ENCODE peak calls at places on chromosomes 13 and 19, in five cellular contexts. X is transverse colon; C is WERI-Rb-1; U is stimulated activated CD4-positive, alpha-beta T cell treated with anti-CD3 and anti-CD28 coated beads, Interleukin-2, amount 100 ng/mL, for 24 hours; D is AG10803. P is an unnamed sample.

GRCh38 chr19:42683917-42684513 is 56.3 kb downstream of the PSG3 start:
- DNase-seq in X (no peak), C (no peak), U (peak; percentile 30), D (peak; percentile 31), P (peak; percentile 22)

GRCh38 chr13:109945206-109945960 is 159.0 kb upstream of the IRS2 start:
- DNase-seq in X (no peak), C (no peak), U (no peak), D (peak; percentile 92), P (no peak)

GRCh38 chr19:3218037-3218661 is 6.3 kb upstream of the CELF5 start:
- DNase-seq in X (no peak), C (no peak), U (no peak), D (no peak), P (no peak)

GRCh38 chr19:47315125-47315821 is 5.6 kb downstream of the C5AR1 start:
- DNase-seq in X (peak; percentile 44), C (no peak), U (peak; percentile 29), D (peak; percentile 89), P (peak; percentile 95)

GRCh38 chr19:38213911-38214625 is 10.0 kb downstream of the DPF1 start:
- DNase-seq in X (no peak), C (no peak), U (peak; percentile 61), D (peak; percentile 70), P (no peak)

GRCh38 chr13:28002886-28003698 is 14.6 kb upstream of the URAD start:
- DNase-seq in X (no peak), C (no peak), U (no peak), D (no peak), P (no peak)

GRCh38 chr19:46660601-46661019 is 372 bp downstream of the DACT3 start:
- DNase-seq in X (no peak), C (peak; percentile 43), U (peak; percentile 31), D (no peak), P (no peak)

GRCh38 chr13:84393981-84394625 is 511.8 kb upstream of the SLITRK1 start:
- DNase-seq in X (no peak), C (no peak), U (no peak), D (no peak), P (no peak)

GRCh38 chr13:40597735-40598365 is 68.6 kb downstream of the FOXO1 start:
- DNase-seq in X (no peak), C (no peak), U (no peak), D (no peak), P (no peak)

GRCh38 chr19:3045885-3046603 is 16.3 kb downstream of the TLE5 start:
- DNase-seq in X (no peak), C (no peak), U (no peak), D (no peak), P (no peak)

GRCh38 chr19:10612515-10613119 is 12.7 kb upstream of the SLC44A2 start:
- DNase-seq in X (peak; percentile 61), C (no peak), U (no peak), D (no peak), P (no peak)

GRCh38 chr19:12757544-12758274 is 6.1 kb downstream of the BEST2 start:
- DNase-seq in X (peak; percentile 80), C (peak; percentile 88), U (peak; percentile 71), D (peak; percentile 69), P (peak; percentile 49)

GRCh38 chr13:66714795-66715194 is 515.3 kb downstream of the PCDH9 start:
- DNase-seq in X (no peak), C (no peak), U (no peak), D (no peak), P (no peak)

GRCh38 chr13:67935655-67936054 is 705.5 kb upstream of the PCDH9 start:
- DNase-seq in X (no peak), C (no peak), U (no peak), D (no peak), P (no peak)

GRCh38 chr19:12603714-12604113 is 6.9 kb downstream of the ZNF490 start:
- DNase-seq in X (peak; percentile 17), C (no peak), U (peak; percentile 66), D (peak; percentile 36), P (no peak)

GRCh38 chr13:110912651-110913051 is 2.2 kb downstream of the ANKRD10 start:
- DNase-seq in X (no peak), C (no peak), U (no peak), D (peak; percentile 60), P (peak; percentile 60)

GRCh38 chr19:55750715-55751114 is 8.2 kb upstream of the RFPL4A start:
- DNase-seq in X (no peak), C (no peak), U (no peak), D (no peak), P (no peak)